ENCODE peak calls at places on chromosomes 13 and 19, in seven cellular contexts. P, Z, U, J, I, X and B are unnamed samples.

GRCh38 chr19:38035515-38036495 is 128.8 kb downstream of the SIPA1L3 start:
- DNase-seq in P (no peak), J (no peak), I (no peak), Z (no peak), U (no peak), X (no peak), B (no peak)

GRCh38 chr19:2343289-2343982 is 15.0 kb downstream of the SPPL2B start:
- DNase-seq in U (no peak), Z (no peak), P (no peak), I (no peak), X (no peak), J (no peak), B (peak)

GRCh38 chr19:19627716-19628498 is at the start of gene LPAR2:
- DNase-seq in U (no peak), J (peak), X (peak), I (no peak), P (peak), Z (no peak), B (peak)

GRCh38 chr19:961866-962620 is 22.1 kb upstream of the WDR18 start:
- DNase-seq in P (no peak), U (peak), Z (no peak), J (no peak), X (no peak), I (no peak), B (no peak)

GRCh38 chr19:34428549-34429285 is 536 bp downstream of the UBA2 start:
- DNase-seq in P (no peak), X (peak), J (peak), U (peak), Z (peak), I (no peak), B (peak)

GRCh38 chr19:2149980-2150793 is 1.2 kb downstream of the AP3D1 start:
- DNase-seq in Z (peak), U (no peak), J (no peak), P (no peak), X (peak), I (no peak), B (peak)

GRCh38 chr13:70090036-70090723 is 17.4 kb upstream of the ATXN8OS start:
- DNase-seq in P (no peak), U (no peak), Z (no peak), X (no peak), J (no peak), I (no peak), B (no peak)

GRCh38 chr19:14674764-14675163 is at the start of gene ADGRE3:
- DNase-seq in U (peak), I (no peak), Z (peak), P (no peak), J (no peak), X (no peak), B (no peak)

GRCh38 chr19:2254052-2254872 is 2.0 kb downstream of the JSRP1 start:
- DNase-seq in Z (no peak), I (no peak), P (no peak), J (no peak), X (no peak), U (peak), B (no peak)

GRCh38 chr13:43196171-43196611 is 172.8 kb downstream of the DNAJC15 start:
- DNase-seq in J (no peak), P (no peak), X (no peak), I (no peak), Z (no peak), U (peak), B (no peak)

GRCh38 chr19:29626386-29626785 is 20.3 kb downstream of the POP4 start:
- DNase-seq in X (no peak), Z (no peak), I (no peak), J (no peak), P (no peak), U (no peak), B (peak)

GRCh38 chr19:29690842-29691241 is 24.2 kb downstream of the C19orf12 start:
- DNase-seq in I (no peak), Z (peak), P (no peak), J (no peak), X (peak), U (peak), B (no peak)

GRCh38 chr13:40102854-40103253 is 447.4 kb downstream of the COG6 start:
- DNase-seq in P (no peak), I (no peak), J (peak), X (peak), U (peak), Z (no peak), B (no peak)

GRCh38 chr13:42333613-42334328 is 61.8 kb downstream of the AKAP11 start:
- DNase-seq in X (peak), I (no peak), U (peak), Z (peak), J (no peak), P (no peak), B (no peak)

GRCh38 chr19:30681162-30681996 is 309.2 kb downstream of the ZNF536 start:
- DNase-seq in I (no peak), U (no peak), J (no peak), Z (no peak), X (no peak), P (no peak), B (no peak)

GRCh38 chr19:3785464-3785937 is 680 bp downstream of the MATK start:
- DNase-seq in U (no peak), P (no peak), X (peak), J (no peak), I (no peak), Z (peak), B (no peak)

GRCh38 chr13:27359203-27359821 is 65.1 kb upstream of the GTF3A start:
- DNase-seq in U (peak), X (no peak), I (peak), Z (peak), J (no peak), P (no peak), B (peak)

GRCh38 chr13:25169356-25169755 is 2.7 kb downstream of the AMER2 start:
- DNase-seq in I (no peak), U (no peak), P (no peak), Z (no peak), X (no peak), J (no peak), B (no peak)

GRCh38 chr13:76463314-76463713 is 422.9 kb downstream of the KCTD12 start:
- DNase-seq in Z (no peak), P (no peak), U (no peak), J (no peak), I (no peak), X (peak), B (no peak)

GRCh38 chr19:41297628-41298326 is 12.2 kb upstream of the CCDC97 start:
- DNase-seq in U (no peak), I (no peak), Z (no peak), P (no peak), J (no peak), X (no peak), B (no peak)

GRCh38 chr13:78662467-78662866 is 3.5 kb upstream of the OBI1 start:
- DNase-seq in Z (no peak), I (no peak), J (no peak), X (no peak), P (no peak), U (no peak), B (no peak)

GRCh38 chr19:53540091-53540490 is 2.1 kb downstream of the ZNF331 start:
- DNase-seq in I (no peak), P (no peak), X (no peak), U (no peak), J (no peak), Z (no peak), B (no peak)

GRCh38 chr13:26584713-26585112 is 27.2 kb downstream of the WASF3 start:
- DNase-seq in I (no peak), X (peak), J (no peak), U (peak), P (no peak), Z (no peak), B (no peak)

GRCh38 chr13:32415019-32415418 is 12.9 kb downstream of the N4BP2L1 start:
- DNase-seq in J (no peak), P (no peak), I (no peak), X (no peak), U (peak), Z (peak), B (no peak)

GRCh38 chr13:101267656-101268055 is 148.7 kb downstream of the NALCN start:
- DNase-seq in U (no peak), Z (no peak), X (peak), P (no peak), J (no peak), I (no peak), B (no peak)

GRCh38 chr19:2051771-2052704 is 994 bp upstream of the MKNK2 start:
- DNase-seq in P (peak), X (peak), Z (peak), I (no peak), U (no peak), J (no peak), B (peak)

GRCh38 chr19:34851277-34851804 is 75.4 kb upstream of the ZNF30 start:
- DNase-seq in Z (no peak), I (no peak), J (no peak), P (no peak), U (no peak), X (no peak), B (no peak)

GRCh38 chr19:22617614-22618325 is 16.4 kb upstream of the ZNF492 start:
- DNase-seq in U (no peak), Z (no peak), P (no peak), J (no peak), I (no peak), X (no peak), B (no peak)

GRCh38 chr19:7516878-7517277 is 975 bp downstream of the ZNF358 start:
- DNase-seq in J (no peak), P (no peak), Z (no peak), X (no peak), I (no peak), U (no peak), B (no peak)

GRCh38 chr19:7533281-7533819 is 2.2 kb upstream of the PNPLA6 start:
- DNase-seq in X (peak), P (no peak), Z (no peak), U (peak), J (no peak), I (no peak), B (peak)

GRCh38 chr19:52369463-52370340 is at the start of gene ZNF880:
- DNase-seq in I (peak), P (peak), J (peak), Z (no peak), X (peak), U (peak), B (peak)

GRCh38 chr19:39641773-39642172 is 13.9 kb upstream of the LGALS16 start:
- DNase-seq in X (no peak), I (no peak), U (no peak), Z (no peak), P (no peak), J (no peak), B (no peak)

GRCh38 chr13:109941951-109942350 is 155.6 kb upstream of the IRS2 start:
- DNase-seq in X (peak), I (no peak), P (no peak), J (no peak), Z (no peak), U (peak), B (no peak)